ENCODE peak calls at places on chromosomes 4 and X, in four cellular contexts. One of them, this sample, is unnamed.

GRCh38 chrX:69016220-69016941 is 148.9 kb downstream of the PJA1 start:
- ATAC-seq in gastrocnemius medialis: no peak
- ATAC-seq in Right ventricle myocardium superior: peak; percentile 90
- ATAC-seq in activated T-cell treated with anti-CD3 and anti-CD28 coated beads, Interleukin-2, amount 50 U/mL, for 4 hours: no peak
- ATAC-seq in this sample: peak; percentile 18

GRCh38 chr4:184792950-184793555 is 32.7 kb downstream of the ACSL1 start:
- ATAC-seq in gastrocnemius medialis: peak; percentile 83
- ATAC-seq in activated T-cell treated with anti-CD3 and anti-CD28 coated beads, Interleukin-2, amount 50 U/mL, for 4 hours: peak; percentile 99
- ATAC-seq in Right ventricle myocardium superior: peak; percentile 30
- ATAC-seq in this sample: peak; percentile 68

GRCh38 chrX:136598631-136599030 is 49.3 kb upstream of the CD40LG start:
- ATAC-seq in activated T-cell treated with anti-CD3 and anti-CD28 coated beads, Interleukin-2, amount 50 U/mL, for 4 hours: peak; percentile 86
- ATAC-seq in Right ventricle myocardium superior: no peak
- ATAC-seq in gastrocnemius medialis: no peak
- ATAC-seq in this sample: no peak

GRCh38 chrX:142499992-142500391 is 294.9 kb upstream of the MAGEC2 start:
- ATAC-seq in gastrocnemius medialis: no peak
- ATAC-seq in Right ventricle myocardium superior: no peak
- ATAC-seq in activated T-cell treated with anti-CD3 and anti-CD28 coated beads, Interleukin-2, amount 50 U/mL, for 4 hours: no peak
- ATAC-seq in this sample: no peak

GRCh38 chr4:38013461-38014366 is 53.5 kb downstream of the PTTG2 start:
- ATAC-seq in Right ventricle myocardium superior: peak; percentile 90
- ATAC-seq in gastrocnemius medialis: peak; percentile 43
- ATAC-seq in activated T-cell treated with anti-CD3 and anti-CD28 coated beads, Interleukin-2, amount 50 U/mL, for 4 hours: peak; percentile 37
- ATAC-seq in this sample: peak; percentile 37

GRCh38 chrX:40081679-40082068 is 16.1 kb downstream of the BCOR start:
- ATAC-seq in gastrocnemius medialis: no peak
- ATAC-seq in Right ventricle myocardium superior: peak; percentile 44
- ATAC-seq in activated T-cell treated with anti-CD3 and anti-CD28 coated beads, Interleukin-2, amount 50 U/mL, for 4 hours: no peak
- ATAC-seq in this sample: no peak

GRCh38 chr4:147582386-147583077 is 34.7 kb upstream of the TMEM184C start:
- ATAC-seq in Right ventricle myocardium superior: no peak
- ATAC-seq in gastrocnemius medialis: no peak
- ATAC-seq in activated T-cell treated with anti-CD3 and anti-CD28 coated beads, Interleukin-2, amount 50 U/mL, for 4 hours: no peak
- ATAC-seq in this sample: no peak

GRCh38 chr4:186487726-186488125 is 67.6 kb downstream of the MTNR1A start:
- ATAC-seq in gastrocnemius medialis: no peak
- ATAC-seq in Right ventricle myocardium superior: no peak
- ATAC-seq in activated T-cell treated with anti-CD3 and anti-CD28 coated beads, Interleukin-2, amount 50 U/mL, for 4 hours: no peak
- ATAC-seq in this sample: no peak

GRCh38 chrX:19541196-19541595 is 25.9 kb upstream of the MAP3K15 start:
- ATAC-seq in Right ventricle myocardium superior: no peak
- ATAC-seq in activated T-cell treated with anti-CD3 and anti-CD28 coated beads, Interleukin-2, amount 50 U/mL, for 4 hours: no peak
- ATAC-seq in gastrocnemius medialis: no peak
- ATAC-seq in this sample: no peak

GRCh38 chr4:173214231-173214630 is 45.6 kb downstream of the GALNT7 start:
- ATAC-seq in activated T-cell treated with anti-CD3 and anti-CD28 coated beads, Interleukin-2, amount 50 U/mL, for 4 hours: no peak
- ATAC-seq in Right ventricle myocardium superior: no peak
- ATAC-seq in gastrocnemius medialis: no peak
- ATAC-seq in this sample: no peak

GRCh38 chr4:87707279-87707918 is 57.3 kb downstream of the DMP1 start:
- ATAC-seq in activated T-cell treated with anti-CD3 and anti-CD28 coated beads, Interleukin-2, amount 50 U/mL, for 4 hours: no peak
- ATAC-seq in gastrocnemius medialis: no peak
- ATAC-seq in Right ventricle myocardium superior: peak; percentile 67
- ATAC-seq in this sample: no peak

GRCh38 chr4:141229408-141230101 is 8.9 kb downstream of the ZNF330 start:
- ATAC-seq in Right ventricle myocardium superior: peak; percentile 43
- ATAC-seq in activated T-cell treated with anti-CD3 and anti-CD28 coated beads, Interleukin-2, amount 50 U/mL, for 4 hours: no peak
- ATAC-seq in gastrocnemius medialis: no peak
- ATAC-seq in this sample: no peak

GRCh38 chrX:119990995-119991787 is 47.6 kb upstream of the NKAP start:
- ATAC-seq in gastrocnemius medialis: no peak
- ATAC-seq in Right ventricle myocardium superior: no peak
- ATAC-seq in activated T-cell treated with anti-CD3 and anti-CD28 coated beads, Interleukin-2, amount 50 U/mL, for 4 hours: peak; percentile 30
- ATAC-seq in this sample: no peak

GRCh38 chr4:38060829-38061431 is 100.7 kb downstream of the PTTG2 start:
- ATAC-seq in activated T-cell treated with anti-CD3 and anti-CD28 coated beads, Interleukin-2, amount 50 U/mL, for 4 hours: no peak
- ATAC-seq in Right ventricle myocardium superior: no peak
- ATAC-seq in gastrocnemius medialis: no peak
- ATAC-seq in this sample: no peak

GRCh38 chr4:70931359-70931758 is 29.2 kb downstream of the MOB1B start:
- ATAC-seq in gastrocnemius medialis: no peak
- ATAC-seq in activated T-cell treated with anti-CD3 and anti-CD28 coated beads, Interleukin-2, amount 50 U/mL, for 4 hours: no peak
- ATAC-seq in Right ventricle myocardium superior: no peak
- ATAC-seq in this sample: no peak

GRCh38 chrX:81120270-81120935 is 81.3 kb downstream of the HMGN5 start:
- ATAC-seq in activated T-cell treated with anti-CD3 and anti-CD28 coated beads, Interleukin-2, amount 50 U/mL, for 4 hours: peak; percentile 13
- ATAC-seq in gastrocnemius medialis: no peak
- ATAC-seq in Right ventricle myocardium superior: peak; percentile 40
- ATAC-seq in this sample: no peak

This sample was measured in gastroesophageal sphincter.